ENCODE peak calls at places on chromosomes 16 and 17, in six cellular contexts. W is HFFc6; J is NCI-H1105; Z is omental fat pad; E is stimulated activated CD8-positive, alpha-beta memory T cell treated with anti-CD3 and anti-CD28 coated beads, Interleukin-7, amount 100 ng/mL, for 24 hours; X is aorta. N is an unnamed sample.

GRCh38 chr17:43018008-43018853 is 4.0 kb downstream of the VAT1 start:
- DNase-seq in W (no peak), J (peak; percentile 57), Z (no peak), E (no peak), X (peak; percentile 42), N (no peak)

GRCh38 chr17:58112970-58113631 is 29.9 kb downstream of the DYNLL2 start:
- DNase-seq in W (peak; percentile 62), J (peak; percentile 76), Z (peak; percentile 92), E (peak; percentile 88), X (peak; percentile 77), N (peak; percentile 75)

GRCh38 chr17:29384901-29385300 is 5.3 kb upstream of the TAOK1 start:
- DNase-seq in W (no peak), J (no peak), Z (no peak), E (no peak), X (no peak), N (no peak)

GRCh38 chr16:72925631-72925979 is 122.3 kb downstream of the ZFHX3 start:
- DNase-seq in W (no peak), J (no peak), Z (no peak), E (no peak), X (no peak), N (no peak)

GRCh38 chr17:48149174-48150106 is 41.9 kb downstream of the SNX11 start:
- DNase-seq in W (no peak), J (peak; percentile 51), Z (no peak), E (no peak), X (no peak), N (no peak)

GRCh38 chr16:58563235-58563634 is 47.9 kb downstream of the SETD6 start:
- DNase-seq in W (peak; percentile 56), J (no peak), Z (no peak), E (no peak), X (no peak), N (no peak)

GRCh38 chr17:42670925-42671657 is 5.7 kb downstream of the PLEKHH3 start:
- DNase-seq in W (no peak), J (no peak), Z (no peak), E (no peak), X (no peak), N (no peak)

GRCh38 chr17:41315204-41315794 is at the start of gene KRTAP17-1:
- DNase-seq in W (no peak), J (no peak), Z (no peak), E (no peak), X (no peak), N (no peak)

GRCh38 chr17:76063880-76064546 is 8.3 kb downstream of the SRP68 start:
- DNase-seq in W (no peak), J (no peak), Z (no peak), E (no peak), X (no peak), N (peak; percentile 3)